ENCODE peak calls at places on chromosomes 5 and 9, in six cellular contexts. K is activated naive CD4-positive, alpha-beta T cell treated with anti-CD3 and anti-CD28 coated beads, Interleukin-2, amount 10 ng/mL, durations not matched to agents 7 days and 5 days; J is T-cell; D is heart left ventricle; H is HFF-Myc; L is NCI-H1436. W is an unnamed sample.

GRCh38 chr5:138033275-138033808 is 463 bp upstream of the FAM13B start:
- DNase-seq in K (no peak), J (no peak), D (no peak), H (no peak), L (peak), W (no peak)

GRCh38 chr9:81665514-81665838 is 23.9 kb downstream of the TLE1 start:
- DNase-seq in K (no peak), J (no peak), D (no peak), H (no peak), L (peak), W (no peak)

GRCh38 chr5:76074487-76074886 is 8.7 kb upstream of the SV2C start:
- DNase-seq in K (peak), J (no peak), D (no peak), H (no peak), L (no peak), W (no peak)

GRCh38 chr9:119307471-119307870 is 61.8 kb downstream of the BRINP1 start:
- DNase-seq in K (no peak), J (no peak), D (no peak), H (no peak), L (no peak), W (no peak)

GRCh38 chr9:114350636-114351396 is 21.1 kb downstream of the ORM2 start:
- DNase-seq in K (no peak), J (no peak), D (no peak), H (no peak), L (no peak), W (no peak)

GRCh38 chr9:126533911-126534300 is 79.8 kb upstream of the LMX1B start:
- DNase-seq in K (no peak), J (no peak), D (no peak), H (no peak), L (no peak), W (no peak)

GRCh38 chr9:38182321-38182720 is 113.3 kb upstream of the SHB start:
- DNase-seq in K (no peak), J (no peak), D (no peak), H (no peak), L (peak), W (no peak)

GRCh38 chr5:147391781-147392180 is 118.1 kb downstream of the DPYSL3 start:
- DNase-seq in K (no peak), J (no peak), D (no peak), H (peak), L (no peak), W (peak)

GRCh38 chr9:5832093-5832542 is 799 bp downstream of the ERMP1 start:
- DNase-seq in K (peak), J (no peak), D (no peak), H (no peak), L (no peak), W (no peak)

GRCh38 chr9:77866882-77867281 is 164.7 kb downstream of the GNAQ start:
- DNase-seq in K (no peak), J (no peak), D (no peak), H (no peak), L (no peak), W (no peak)

GRCh38 chr9:93240891-93241334 is 57.0 kb downstream of the WNK2 start:
- DNase-seq in K (no peak), J (no peak), D (no peak), H (no peak), L (no peak), W (no peak)

GRCh38 chr9:37144762-37145161 is 24.4 kb downstream of the ZCCHC7 start:
- DNase-seq in K (no peak), J (no peak), D (no peak), H (no peak), L (no peak), W (no peak)

GRCh38 chr5:141879941-141880738 is 1.9 kb upstream of the PCDH1 start:
- DNase-seq in K (no peak), J (no peak), D (no peak), H (no peak), L (no peak), W (no peak)

GRCh38 chr5:179387151-179388110 is 42.2 kb upstream of the ADAMTS2 start:
- DNase-seq in K (no peak), J (no peak), D (no peak), H (no peak), L (no peak), W (no peak)

GRCh38 chr5:150278046-150278760 is 11.4 kb downstream of the CAMK2A start:
- DNase-seq in K (no peak), J (no peak), D (no peak), H (no peak), L (no peak), W (no peak)

GRCh38 chr5:148687871-148688270 is 33.5 kb upstream of the HTR4 start:
- DNase-seq in K (no peak), J (no peak), D (no peak), H (no peak), L (no peak), W (no peak)

GRCh38 chr9:69456201-69456600 is 131.2 kb downstream of the ENTREP1 start:
- DNase-seq in K (no peak), J (no peak), D (no peak), H (no peak), L (no peak), W (no peak)

GRCh38 chr9:120410925-120411501 is 169.0 kb downstream of the CDK5RAP2 start:
- DNase-seq in K (no peak), J (no peak), D (no peak), H (no peak), L (no peak), W (no peak)